ENCODE peak calls at places on chromosomes 11 and 22, in ten cellular contexts. P is NCI-H1417; Q is GOT3; W is stimulated activated CD4-positive, alpha-beta T cell treated with anti-CD3 and anti-CD28 coated beads, TNF-alpha, amount 100 ng/mL, for 1 hour; V is activated CD4-positive, CD25-positive, alpha-beta regulatory T cell; M is WTC11; T is activated CD4-positive, alpha-beta T cell treated with anti-CD3 and anti-CD28 coated beads for 36 hours; O is stimulated activated CD8-positive, alpha-beta memory T cell treated with anti-CD3 and anti-CD28 coated beads, Interleukin-2, amount 100 ng/mL, for 48 hours; X is ELR; H is A549. B is an unnamed sample.
A peak's percentile ranks its signal among the peaks of the same experiment; 100 is the strongest.

GRCh38 chr11:8298801-8299786 is 35.4 kb upstream of the LMO1 start:
- DNase-seq in P (no peak), Q (no peak), W (no peak), V (no peak), M (no peak), T (no peak), O (no peak), X (no peak), H (no peak), B (no peak)

GRCh38 chr11:110283862-110284261 is 12.6 kb downstream of the RDX start:
- DNase-seq in P (no peak), Q (no peak), W (no peak), V (no peak), M (no peak), T (no peak), O (no peak), X (no peak), H (no peak), B (no peak)

GRCh38 chr22:46652081-46652929 is 32.1 kb downstream of the GRAMD4 start:
- DNase-seq in P (no peak), Q (no peak), W (no peak), V (no peak), M (no peak), T (peak; percentile 49), O (no peak), X (no peak), H (no peak), B (no peak)

GRCh38 chr22:27195104-27195503 is 537.7 kb downstream of the MIAT start:
- DNase-seq in P (no peak), Q (no peak), W (no peak), V (no peak), M (no peak), T (no peak), O (no peak), X (no peak), H (no peak), B (no peak)

GRCh38 chr11:12204506-12204905 is 94.1 kb downstream of the MICAL2 start:
- DNase-seq in P (no peak), Q (no peak), W (no peak), V (no peak), M (no peak), T (no peak), O (no peak), X (no peak), H (no peak), B (no peak)

GRCh38 chr11:79045811-79046304 is 395.0 kb downstream of the TENM4 start:
- DNase-seq in P (no peak), Q (no peak), W (no peak), V (no peak), M (no peak), T (no peak), O (no peak), X (no peak), H (no peak), B (no peak)

GRCh38 chr11:35907648-35908431 is 36.0 kb upstream of the LDLRAD3 start:
- DNase-seq in P (no peak), Q (no peak), W (no peak), V (no peak), M (no peak), T (no peak), O (no peak), X (peak; percentile 68), H (peak; percentile 27), B (no peak)

GRCh38 chr11:71178076-71178475 is 74.3 kb downstream of the SHANK2 start:
- DNase-seq in P (no peak), Q (no peak), W (no peak), V (no peak), M (no peak), T (no peak), O (no peak), X (no peak), H (no peak), B (no peak)

GRCh38 chr22:20996031-20996410 is 5.9 kb downstream of the THAP7 start:
- DNase-seq in P (no peak), Q (no peak), W (no peak), V (no peak), M (no peak), T (no peak), O (no peak), X (no peak), H (no peak), B (no peak)

GRCh38 chr11:111665779-111666178 is 63.5 kb downstream of the SIK2 start:
- DNase-seq in P (no peak), Q (no peak), W (no peak), V (no peak), M (peak; percentile 16), T (peak; percentile 9), O (no peak), X (peak; percentile 48), H (peak; percentile 2), B (no peak)

GRCh38 chr11:14593671-14594070 is 49.9 kb upstream of the PDE3B start:
- DNase-seq in P (no peak), Q (no peak), W (no peak), V (no peak), M (no peak), T (no peak), O (no peak), X (no peak), H (no peak), B (no peak)

GRCh38 chr11:120147094-120147949 is 9.4 kb upstream of the TRIM29 start:
- DNase-seq in P (no peak), Q (no peak), W (no peak), V (no peak), M (no peak), T (no peak), O (no peak), X (no peak), H (no peak), B (no peak)

GRCh38 chr11:46472662-46472994 is 81.1 kb upstream of the CHRM4 start:
- DNase-seq in P (no peak), Q (no peak), W (no peak), V (no peak), M (no peak), T (no peak), O (no peak), X (no peak), H (no peak), B (no peak)

GRCh38 chr11:118883368-118884071 is at the start of gene CXCR5:
- DNase-seq in P (no peak), Q (no peak), W (no peak), V (peak; percentile 26), M (no peak), T (peak; percentile 80), O (no peak), X (peak; percentile 32), H (no peak), B (no peak)

GRCh38 chr11:129215506-129216245 is 23.6 kb upstream of the ARHGAP32 start:
- DNase-seq in P (no peak), Q (no peak), W (no peak), V (no peak), M (peak; percentile 14), T (no peak), O (no peak), X (no peak), H (no peak), B (no peak)

GRCh38 chr11:131817701-131818188 is 447.3 kb downstream of the NTM start:
- DNase-seq in P (no peak), Q (no peak), W (no peak), V (no peak), M (no peak), T (no peak), O (no peak), X (no peak), H (no peak), B (no peak)